ENCODE peak calls at places on chromosomes 1 and 21, in five cellular contexts. Z is HepG2, B is K562, O is H1, I is GM12878. H is an unnamed sample. For H3K27me3, the result is how much of the 10 kb centered on the place peaks cover.

GRCh38 chr1:192592493-192592892 is 16.9 kb downstream of the RGS1 start:
- DNase-seq in I (no peak), O (no peak), Z (no peak), B (no peak), H (no peak)

GRCh38 chr1:33624991-33625870 is 152.8 kb downstream of the ZSCAN20 start:
- DNase-seq in O (no peak), Z (peak), I (no peak), B (peak), H (peak)

GRCh38 chr1:169250795-169251194 is 116.8 kb downstream of the NME7 start:
- DNase-seq in O (no peak), I (no peak), Z (peak), B (no peak), H (no peak)

GRCh38 chr1:36734356-36734755 is 251.6 kb upstream of the CSF3R start:
- DNase-seq in O (no peak), I (no peak), B (no peak), Z (no peak), H (no peak)

GRCh38 chr1:92752719-92753118 is 32.2 kb downstream of the EVI5 start:
- DNase-seq in I (no peak), O (no peak), Z (no peak), B (no peak), H (no peak)

GRCh38 chr1:162487241-162487640 is 10.4 kb upstream of the UHMK1 start:
- DNase-seq in I (no peak), Z (no peak), B (no peak), O (no peak), H (no peak)

GRCh38 chr1:192539450-192540132 is 36.0 kb upstream of the RGS1 start:
- DNase-seq in Z (peak), B (no peak), O (no peak), I (no peak), H (peak)

GRCh38 chr1:170231669-170232068 is 85.9 kb downstream of the NTMT2 start:
- DNase-seq in Z (no peak), O (no peak), I (no peak), B (no peak), H (no peak)

GRCh38 chr1:202162049-202162417 is 1.6 kb upstream of the PTPN7 start:
- DNase-seq in O (no peak), B (peak), Z (no peak), I (peak), H (no peak)

GRCh38 chr1:25565188-25565591 is 21.8 kb downstream of the LDLRAP1 start:
- DNase-seq in I (no peak), Z (no peak), B (no peak), O (no peak), H (no peak)

DNA sequence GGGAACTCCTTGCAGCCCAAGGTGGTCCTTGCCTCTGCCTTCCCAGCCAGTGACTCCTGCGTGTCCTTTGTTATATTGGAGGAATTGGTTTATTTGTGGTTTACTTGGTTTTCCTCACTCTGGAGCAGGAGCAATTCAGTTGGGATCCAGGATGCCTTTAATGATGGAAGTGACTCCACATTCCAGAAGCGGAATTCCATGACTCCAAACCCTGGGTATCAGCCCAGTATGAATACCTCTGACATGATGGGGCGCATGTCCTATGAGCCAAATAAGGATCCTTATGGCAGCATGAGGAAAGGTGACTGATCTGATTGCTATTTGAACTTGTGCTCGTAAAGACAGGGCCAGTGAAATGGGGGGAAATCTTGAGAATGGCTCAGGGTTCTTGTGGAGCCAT is 15.1 kb upstream of the PIGV start:
- DNase-seq in B (no peak), O (no peak), I (no peak), Z (no peak), H (no peak)
- TF ChIP-seq ATF3 in B (no peak), O (no peak), I (no peak), Z (no peak), H (no peak)

GRCh38 chr1:19764848-19765247 is 34.9 kb downstream of the TMCO4 start:
- DNase-seq in Z (no peak), I (no peak), O (no peak), B (no peak), H (no peak)
- H3K27me3 ChIP-seq in Z (under half), I (under half), O (under half), B (half or more), H (under half)

DNA sequence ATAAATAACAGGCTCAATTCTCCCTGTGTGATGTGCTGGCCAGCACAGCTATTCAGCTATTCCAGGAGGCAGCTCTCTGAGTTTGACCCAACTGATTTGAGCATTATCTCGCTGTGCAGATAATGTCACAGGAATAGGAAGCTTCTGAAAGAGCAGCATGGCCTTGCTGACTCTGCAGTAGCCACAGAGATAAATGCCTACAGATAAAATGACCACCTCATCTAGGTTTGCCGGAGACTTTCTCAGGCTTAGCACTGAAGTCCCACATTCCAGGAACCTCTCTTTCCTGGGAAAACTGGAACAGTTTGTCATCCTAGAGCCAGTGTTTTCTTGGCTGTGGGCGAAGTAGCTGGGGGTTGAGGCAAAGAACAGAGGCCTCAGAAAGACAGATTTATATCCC is 98.9 kb downstream of the MRPL39 start:
- DNase-seq in Z (no peak), B (no peak), O (no peak), I (no peak), H (no peak)
- TF ChIP-seq ATF3 in Z (no peak), B (no peak), O (no peak), I (no peak), H (no peak)

GRCh38 chr1:44695671-44696070 is 21.2 kb downstream of the ARMH1 start:
- DNase-seq in B (no peak), Z (no peak), I (no peak), O (no peak), H (no peak)
- H3K27me3 ChIP-seq in B (under half), Z (under half), I (under half), O (under half), H (under half)

DNA sequence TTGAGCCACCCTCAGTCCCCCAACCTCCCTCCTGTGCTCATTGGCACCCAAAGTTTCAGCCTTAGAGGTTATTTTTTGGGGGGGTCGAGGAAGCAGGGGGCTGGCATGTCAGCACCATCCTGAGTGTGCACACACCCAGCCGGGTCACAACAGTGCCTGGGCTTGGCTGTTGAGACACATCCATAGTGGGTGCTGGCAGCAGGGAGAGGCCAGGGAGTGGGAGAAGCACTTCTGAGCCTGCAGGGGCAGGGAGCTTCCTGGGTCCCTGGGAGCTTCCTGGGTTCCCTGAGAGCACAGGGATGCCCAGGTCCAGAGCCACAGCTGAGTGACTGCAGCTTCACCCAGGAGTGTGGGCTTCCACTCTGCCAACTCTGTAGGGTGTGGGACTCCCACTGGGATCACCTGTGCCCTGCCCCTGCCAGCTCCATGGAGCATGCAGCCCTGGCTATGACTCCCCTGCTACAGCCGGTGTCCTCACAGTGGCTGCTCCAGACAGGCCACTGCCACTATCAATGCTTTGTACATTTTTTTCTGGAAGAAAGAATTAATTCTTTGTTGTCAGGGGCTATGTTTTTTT is 240.4 kb downstream of the PTGER3 start:
- DNase-seq in O (no peak), I (no peak), Z (no peak), B (no peak), H (no peak)
- TF ChIP-seq ATF3 in O (no peak), I (no peak), Z (no peak), B (no peak), H (no peak)

GRCh38 chr1:229434641-229435051 is 752 bp upstream of the ACTA1 start:
- DNase-seq in B (no peak), I (no peak), Z (no peak), O (no peak), H (no peak)
- H3K27me3 ChIP-seq in B (under half), I (under half), Z (under half), O (half or more), H (under half)

GRCh38 chr1:38585971-38586370 is 273.6 kb downstream of the RRAGC start:
- DNase-seq in O (no peak), I (no peak), Z (no peak), B (no peak), H (no peak)

GRCh38 chr1:38585460-38585859 is 274.1 kb downstream of the RRAGC start:
- DNase-seq in Z (no peak), O (no peak), I (peak), B (no peak), H (no peak)

GRCh38 chr1:38589036-38589435 is 270.5 kb downstream of the RRAGC start:
- DNase-seq in I (no peak), B (no peak), Z (no peak), O (no peak), H (no peak)

GRCh38 chr1:38586993-38587646 is 272.5 kb downstream of the RRAGC start:
- DNase-seq in I (peak), Z (peak), B (peak), O (peak), H (peak)

GRCh38 chr1:38587734-38588133 is 271.8 kb downstream of the RRAGC start:
- DNase-seq in Z (no peak), B (no peak), O (no peak), I (no peak), H (no peak)
- TF ChIP-seq ATF3 in Z (no peak), B (no peak), O (no peak), I (no peak), H (no peak)

GRCh38 chr1:3610823-3611169 is 512 bp downstream of the MEGF6 start:
- DNase-seq in B (no peak), O (no peak), Z (no peak), I (no peak), H (no peak)

GRCh38 chr1:3611170-3612019 is at the start of gene MEGF6:
- DNase-seq in I (no peak), Z (peak), B (peak), O (peak), H (peak)

GRCh38 chr1:3609769-3610157 is 1.5 kb downstream of the MEGF6 start:
- DNase-seq in B (no peak), Z (no peak), I (no peak), O (no peak), H (no peak)

GRCh38 chr1:3610165-3610822 is 1.0 kb downstream of the MEGF6 start:
- DNase-seq in I (no peak), O (no peak), B (no peak), Z (no peak), H (no peak)

DNA sequence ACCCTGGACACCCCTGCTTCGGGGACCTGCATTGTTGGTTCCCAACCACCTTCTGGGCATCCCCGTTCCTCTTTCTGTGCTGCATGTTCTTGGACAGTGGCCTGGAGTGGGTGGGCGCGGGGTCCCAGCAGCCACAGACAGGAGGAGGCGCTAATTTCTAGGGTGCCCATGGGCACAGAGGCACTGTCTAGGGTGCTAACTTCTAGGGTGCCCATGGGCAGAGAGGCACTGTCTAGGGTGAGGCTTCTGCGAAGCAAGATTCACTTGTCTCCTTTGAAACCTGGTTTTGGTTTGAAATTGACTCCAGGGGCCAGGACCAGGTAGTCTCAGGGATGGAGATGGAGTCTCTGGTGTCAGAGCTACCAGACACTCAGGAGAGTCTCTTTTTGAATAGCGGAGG is 815 bp upstream of the MEGF6 start:
- DNase-seq in Z (no peak), B (no peak), I (no peak), O (no peak), H (no peak)
- H3K27me3 ChIP-seq in Z (half or more), B (half or more), I (under half), O (under half), H (under half)

DNA sequence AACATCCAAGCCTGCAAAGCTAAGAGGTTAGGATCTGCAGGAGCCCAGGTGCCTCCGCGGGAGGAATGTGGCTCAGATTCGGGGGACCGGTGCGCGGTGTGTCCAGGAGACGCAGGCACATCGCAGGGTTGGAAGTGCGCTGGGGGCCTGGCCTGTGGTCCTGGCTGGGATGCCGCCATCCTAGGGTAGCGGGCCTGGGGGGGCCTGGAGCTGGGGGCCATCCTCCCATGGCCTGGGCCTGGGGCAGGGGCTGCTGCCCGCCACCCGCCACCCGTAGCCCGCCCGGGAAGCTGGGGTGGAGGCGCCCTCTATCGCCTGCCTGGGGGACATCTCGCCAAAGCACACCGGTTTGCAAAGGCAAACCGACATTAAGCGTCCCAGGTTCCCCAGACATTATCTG is 170.6 kb upstream of the ARHGEF16 start:
- DNase-seq in O (no peak), I (no peak), B (peak), Z (peak), H (no peak)
- TF ChIP-seq ATF3 in O (no peak), I (no peak), B (no peak), Z (no peak), H (no peak)

GRCh38 chr1:11856698-11857097 is 2.0 kb downstream of the NPPB start:
- DNase-seq in B (no peak), Z (no peak), O (no peak), I (no peak), H (no peak)

GRCh38 chr1:11857164-11857853 is 1.4 kb downstream of the NPPB start:
- DNase-seq in I (no peak), B (no peak), O (no peak), Z (no peak), H (no peak)

GRCh38 chr1:11858968-11859871 is 475 bp upstream of the NPPB start:
- DNase-seq in B (peak), O (no peak), Z (peak), I (no peak), H (no peak)

GRCh38 chr1:11858613-11858967 is at the start of gene NPPB:
- DNase-seq in Z (no peak), B (no peak), I (no peak), O (no peak), H (no peak)

GRCh38 chr1:11858158-11858557 is 587 bp downstream of the NPPB start:
- DNase-seq in I (no peak), B (no peak), Z (no peak), O (no peak), H (no peak)
- H3K27me3 ChIP-seq in I (under half), B (under half), Z (under half), O (under half), H (half or more)

H was measured in HCT116.